ENCODE peak calls at places on chromosomes 16 and 17, in six cellular contexts. V, F, L, P, X and N are unnamed samples.

GRCh38 chr17:80177986-80178590 is 8.3 kb downstream of the CARD14 start:
- DNase-seq in V (no peak), F (peak; percentile 10), L (no peak), P (no peak), X (no peak), N (no peak)

GRCh38 chr17:81004336-81005015 is 12.8 kb downstream of the CHMP6 start:
- DNase-seq in V (no peak), F (no peak), L (no peak), P (no peak), X (no peak), N (no peak)

GRCh38 chr17:19263621-19264010 is 26.4 kb downstream of the EPN2 start:
- DNase-seq in V (no peak), F (peak; percentile 65), L (peak; percentile 76), P (peak; percentile 47), X (no peak), N (no peak)

GRCh38 chr16:83356266-83356665 is 451.5 kb upstream of the HSBP1 start:
- DNase-seq in V (no peak), F (peak; percentile 60), L (peak; percentile 65), P (no peak), X (peak; percentile 81), N (no peak)

GRCh38 chr16:56269824-56270684 is 78.8 kb downstream of the GNAO1 start:
- DNase-seq in V (peak; percentile 38), F (peak; percentile 81), L (peak; percentile 86), P (no peak), X (peak; percentile 90), N (no peak)

GRCh38 chr17:30363715-30364202 is 15.0 kb upstream of the CPD start:
- DNase-seq in V (no peak), F (no peak), L (peak; percentile 95), P (no peak), X (no peak), N (peak; percentile 43)

GRCh38 chr17:82684207-82684903 is 14.1 kb downstream of the RAB40B start:
- DNase-seq in V (no peak), F (no peak), L (no peak), P (no peak), X (no peak), N (no peak)

GRCh38 chr17:68019336-68019674 is 16.2 kb upstream of the KPNA2 start:
- DNase-seq in V (no peak), F (no peak), L (no peak), P (no peak), X (no peak), N (no peak)

GRCh38 chr16:72989203-72989991 is 58.5 kb downstream of the ZFHX3 start:
- DNase-seq in V (no peak), F (peak; percentile 87), L (peak; percentile 93), P (no peak), X (no peak), N (no peak)

GRCh38 chr16:27208809-27209208 is 5.5 kb downstream of the KDM8 start:
- DNase-seq in V (no peak), F (no peak), L (no peak), P (no peak), X (no peak), N (no peak)

GRCh38 chr16:68508641-68509240 is 30.4 kb upstream of the ZFP90 start:
- DNase-seq in V (no peak), F (no peak), L (no peak), P (no peak), X (no peak), N (no peak)

GRCh38 chr16:10729649-10730048 is 14.0 kb upstream of the NUBP1 start:
- DNase-seq in V (no peak), F (no peak), L (peak; percentile 38), P (no peak), X (no peak), N (no peak)

GRCh38 chr17:20852541-20853370 is 190.1 kb downstream of the USP22 start:
- DNase-seq in V (peak; percentile 23), F (no peak), L (no peak), P (no peak), X (peak; percentile 69), N (no peak)

GRCh38 chr17:77225246-77225645 is 84.5 kb downstream of the SEC14L1 start:
- DNase-seq in V (no peak), F (no peak), L (no peak), P (no peak), X (no peak), N (no peak)

GRCh38 chr17:42655528-42655927 is 3.6 kb upstream of the TUBG2 start:
- DNase-seq in V (no peak), F (no peak), L (peak; percentile 93), P (no peak), X (no peak), N (no peak)

GRCh38 chr16:57999366-57999970 is 1.0 kb downstream of the ZNF319 start:
- DNase-seq in V (no peak), F (no peak), L (peak; percentile 33), P (no peak), X (no peak), N (no peak)

GRCh38 chr16:49618955-49619354 is 237.0 kb downstream of the ZNF423 start:
- DNase-seq in V (no peak), F (no peak), L (no peak), P (no peak), X (no peak), N (no peak)

GRCh38 chr17:8353736-8354135 is 14.1 kb downstream of the ODF4 start:
- DNase-seq in V (no peak), F (no peak), L (no peak), P (no peak), X (no peak), N (no peak)

GRCh38 chr16:85330694-85331188 is 218.5 kb upstream of the CIBAR2 start:
- DNase-seq in V (no peak), F (peak; percentile 72), L (peak; percentile 86), P (no peak), X (peak; percentile 81), N (no peak)

GRCh38 chr16:56609463-56609921 is 1.1 kb downstream of the MT2A start:
- DNase-seq in V (peak; percentile 87), F (peak; percentile 81), L (peak; percentile 92), P (no peak), X (no peak), N (peak; percentile 67)

GRCh38 chr16:49755291-49755611 is 100.7 kb downstream of the ZNF423 start:
- DNase-seq in V (peak; percentile 30), F (peak; percentile 21), L (peak; percentile 12), P (no peak), X (peak; percentile 54), N (no peak)

GRCh38 chr17:76166168-76166567 is 25.1 kb upstream of the FOXJ1 start:
- DNase-seq in V (no peak), F (no peak), L (peak; percentile 36), P (no peak), X (no peak), N (no peak)
- TF ChIP-seq CTCF in V (no peak), F (peak; percentile 29), L (no peak), P (no peak), X (no peak), N (no peak)

GRCh38 chr17:35138218-35138617 is 3.9 kb downstream of the NLE1 start:
- DNase-seq in V (no peak), F (no peak), L (no peak), P (no peak), X (no peak), N (no peak)

GRCh38 chr17:35144840-35145239 is 2.7 kb upstream of the NLE1 start:
- DNase-seq in V (no peak), F (no peak), L (no peak), P (no peak), X (no peak), N (no peak)

GRCh38 chr17:35141681-35142466 is at the start of gene NLE1:
- DNase-seq in V (peak; percentile 82), F (peak; percentile 69), L (peak; percentile 74), P (peak; percentile 24), X (peak; percentile 84), N (peak; percentile 93)

GRCh38 chr17:35146214-35146833 is 1.3 kb upstream of the UNC45B start:
- DNase-seq in V (no peak), F (no peak), L (no peak), P (no peak), X (peak; percentile 22), N (no peak)

DNA sequence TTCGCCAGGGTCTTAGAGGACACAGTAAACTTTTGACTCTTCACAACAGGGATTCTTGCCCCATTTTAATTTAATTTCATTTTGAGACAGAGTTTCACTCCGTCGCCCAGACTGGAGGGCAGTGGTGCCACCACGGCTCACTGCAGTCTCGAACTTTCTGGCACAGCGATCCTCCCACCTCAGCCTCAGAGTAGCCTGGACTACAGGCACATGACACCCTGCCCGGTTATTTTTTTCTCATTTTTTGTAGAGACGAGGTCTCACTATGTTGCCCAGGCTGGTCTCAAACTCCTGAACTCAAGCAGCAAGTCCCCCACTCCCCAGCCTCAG is 329 bp upstream of the NLE1 start:
- DNase-seq in V (no peak), F (no peak), L (no peak), P (no peak), X (no peak), N (no peak)
- H3K27ac ChIP-seq in V (no peak overlapping the region), F (no peak overlapping the region), L (no peak overlapping the region), P (no peak overlapping the region), X (no peak overlapping the region), N (no peak overlapping the region)

GRCh38 chr17:4598776-4599504 is 14.6 kb downstream of the SMTNL2 start:
- DNase-seq in V (peak; percentile 59), F (no peak), L (peak; percentile 51), P (no peak), X (peak; percentile 41), N (no peak)

GRCh38 chr17:4599505-4600281 is 15.4 kb downstream of the SMTNL2 start:
- DNase-seq in V (no peak), F (no peak), L (peak; percentile 15), P (no peak), X (peak; percentile 57), N (no peak)

GRCh38 chr17:4601326-4601725 is 17.0 kb downstream of the SMTNL2 start:
- DNase-seq in V (no peak), F (no peak), L (no peak), P (no peak), X (no peak), N (no peak)

GRCh38 chr17:4602041-4602440 is 17.7 kb downstream of the SMTNL2 start:
- DNase-seq in V (no peak), F (no peak), L (no peak), P (no peak), X (no peak), N (no peak)

DNA sequence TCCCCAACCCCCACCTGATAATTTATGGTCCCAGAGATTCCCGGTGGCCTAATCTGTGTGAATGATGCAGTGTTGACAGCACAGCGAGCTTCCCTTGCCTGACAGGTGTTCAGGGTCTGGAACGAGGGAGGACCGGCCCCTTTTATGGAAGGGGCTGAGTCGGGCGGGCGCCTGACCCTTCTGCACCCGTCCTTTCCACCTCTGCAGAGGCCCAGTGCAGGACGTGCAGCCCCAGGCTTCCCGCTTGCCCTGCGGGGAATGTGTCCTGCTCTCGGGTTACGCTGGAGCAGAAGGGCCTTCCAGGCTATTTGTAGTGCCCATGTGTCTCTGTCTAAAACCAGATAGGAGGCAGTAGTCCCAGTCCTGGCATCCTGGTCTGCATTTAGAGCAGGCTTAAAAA is 16.2 kb downstream of the SMTNL2 start:
- DNase-seq in V (peak; percentile 67), F (no peak), L (no peak), P (no peak), X (peak; percentile 91), N (no peak)
- H3K4me3 ChIP-seq in V (no peak overlapping the region), F (no peak overlapping the region), L (no peak overlapping the region), P (no peak overlapping the region), X (no peak overlapping the region), N (no peak overlapping the region)

GRCh38 chr17:60141111-60142018 is 8.4 kb upstream of the CA4 start:
- DNase-seq in V (no peak), F (peak; percentile 24), L (peak; percentile 13), P (no peak), X (peak; percentile 34), N (no peak)
- TF ChIP-seq CTCF in V (no peak), F (no peak), L (no peak), P (no peak), X (no peak), N (no peak)